ENCODE peak calls at places on chromosomes 13 and 19, in five cellular contexts. T, J, H, R and P are unnamed samples.
A peak's percentile ranks its signal among the peaks of the same experiment; 100 is the strongest.

GRCh38 chr13:25819856-25820530 is 231.8 kb downstream of the SHISA2 start:
- DNase-seq in R (no peak), H (no peak), T (peak; percentile 61), J (peak; percentile 89), P (no peak)

GRCh38 chr19:49503582-49503962 is 7.3 kb downstream of the RPS11 start:
- DNase-seq in T (no peak), J (no peak), H (no peak), R (no peak), P (no peak)

GRCh38 chr13:27919299-27919933 is 384 bp upstream of the PDX1 start:
- DNase-seq in H (no peak), J (no peak), T (no peak), R (no peak), P (no peak)

GRCh38 chr13:110129076-110129475 is 177.9 kb downstream of the COL4A1 start:
- DNase-seq in J (no peak), H (no peak), T (no peak), R (no peak), P (no peak)

GRCh38 chr19:17436874-17437267 is 11.6 kb downstream of the TMEM221 start:
- DNase-seq in H (no peak), T (no peak), R (no peak), J (no peak), P (no peak)

GRCh38 chr19:50820549-50821247 is 2.9 kb downstream of the KLK1 start:
- DNase-seq in J (no peak), R (no peak), T (no peak), H (no peak), P (no peak)

GRCh38 chr13:109479991-109480696 is 306.2 kb downstream of the IRS2 start:
- DNase-seq in R (no peak), J (no peak), H (no peak), T (no peak), P (no peak)

GRCh38 chr13:95512957-95513356 is 39.6 kb upstream of the CLDN10 start:
- DNase-seq in H (no peak), R (no peak), T (no peak), J (no peak), P (no peak)

GRCh38 chr19:3842948-3843347 is 25.9 kb downstream of the ZFR2 start:
- DNase-seq in T (no peak), R (no peak), J (no peak), H (no peak), P (no peak)

GRCh38 chr19:16888629-16889371 is at the start of gene F2RL3:
- DNase-seq in H (no peak), T (no peak), J (no peak), R (no peak), P (peak; percentile 41)

GRCh38 chr13:98774776-98775175 is 22.3 kb upstream of the SLC15A1 start:
- DNase-seq in J (no peak), T (no peak), H (no peak), R (no peak), P (no peak)

GRCh38 chr19:1787116-1787515 is 25.0 kb downstream of the ATP8B3 start:
- DNase-seq in J (no peak), H (no peak), T (no peak), R (no peak), P (no peak)

GRCh38 chr13:33262069-33262487 is 23.5 kb downstream of the STARD13 start:
- DNase-seq in J (no peak), R (no peak), H (no peak), T (no peak), P (no peak)

GRCh38 chr19:10503002-10503789 is at the start of gene KEAP1:
- DNase-seq in R (peak; percentile 29), T (peak; percentile 51), J (no peak), H (no peak), P (peak; percentile 48)

GRCh38 chr13:91323349-91323748 is 24.1 kb upstream of the MIR17HG start:
- DNase-seq in H (no peak), J (no peak), T (no peak), R (no peak), P (peak; percentile 69)

GRCh38 chr13:40639226-40639681 is 27.2 kb downstream of the FOXO1 start:
- DNase-seq in J (no peak), R (no peak), T (no peak), H (peak; percentile 11), P (no peak)

GRCh38 chr19:41903161-41903953 is 20.4 kb downstream of the ARHGEF1 start:
- DNase-seq in R (no peak), T (no peak), H (no peak), J (no peak), P (no peak)

GRCh38 chr19:39828015-39828633 is 5.8 kb downstream of the DYRK1B start:
- DNase-seq in H (no peak), J (no peak), R (no peak), T (no peak), P (no peak)

GRCh38 chr19:54165222-54165621 is 5.7 kb upstream of the LENG1 start:
- DNase-seq in R (no peak), T (no peak), J (no peak), H (no peak), P (no peak)

GRCh38 chr19:3622224-3622623 is 4.4 kb downstream of the CACTIN start:
- DNase-seq in R (no peak), J (no peak), T (no peak), H (no peak), P (no peak)

GRCh38 chr19:13053761-13054604 is 48.7 kb downstream of the LYL1 start:
- DNase-seq in T (no peak), J (peak; percentile 91), H (peak; percentile 72), R (no peak), P (no peak)

GRCh38 chr13:57264965-57265364 is 98.0 kb downstream of the PRR20E start:
- DNase-seq in T (no peak), R (no peak), J (no peak), H (no peak), P (no peak)

GRCh38 chr13:30870916-30871712 is 35.0 kb upstream of the MEDAG start:
- DNase-seq in H (no peak), T (no peak), J (no peak), R (no peak), P (no peak)

GRCh38 chr13:19927117-19927734 is 31.3 kb upstream of the ZMYM2 start:
- DNase-seq in J (peak; percentile 15), H (no peak), R (no peak), T (peak; percentile 39), P (no peak)

GRCh38 chr19:4492337-4493103 is 20.4 kb downstream of the HDGFL2 start:
- DNase-seq in R (no peak), H (no peak), T (no peak), J (no peak), P (no peak)

GRCh38 chr19:3481241-3482090 is 1.1 kb upstream of the SMIM24 start:
- DNase-seq in R (no peak), T (no peak), H (no peak), J (no peak), P (no peak)

GRCh38 chr13:26946675-26947342 is 186.2 kb upstream of the GPR12 start:
- DNase-seq in R (no peak), H (no peak), J (peak; percentile 28), T (peak; percentile 78), P (no peak)

GRCh38 chr19:40009674-40010073 is 12.8 kb downstream of the ZNF546 start:
- DNase-seq in J (no peak), R (no peak), H (no peak), T (no peak), P (no peak)

GRCh38 chr19:44820648-44821609 is 12.0 kb downstream of the BCAM start:
- DNase-seq in H (no peak), J (no peak), R (no peak), T (no peak), P (no peak)

GRCh38 chr19:1860133-1860775 is 3.1 kb downstream of the KLF16 start:
- DNase-seq in T (peak; percentile 69), R (peak; percentile 68), H (peak; percentile 49), J (peak; percentile 54), P (no peak)

GRCh38 chr13:43127103-43127817 is 103.9 kb downstream of the DNAJC15 start:
- DNase-seq in R (no peak), H (no peak), J (no peak), T (peak; percentile 11), P (no peak)

GRCh38 chr13:40220299-40220935 is 446.0 kb downstream of the FOXO1 start:
- DNase-seq in T (no peak), J (no peak), H (no peak), R (no peak), P (no peak)